ENCODE peak calls at places on chromosomes 5 and 9, in four cellular contexts. Z is HCT116, B is K562, K is GM12878. M is an unnamed sample.

GRCh38 chr9:78692871-78693270 is 395.9 kb downstream of the PSAT1 start:
- DNase-seq in B (no peak), Z (no peak), K (no peak), M (no peak)

GRCh38 chr9:33133186-33133585 is 34.0 kb downstream of the B4GALT1 start:
- DNase-seq in K (no peak), B (no peak), Z (no peak), M (no peak)

GRCh38 chr5:111928501-111928900 is 171.5 kb upstream of the NREP start:
- DNase-seq in Z (no peak), B (no peak), K (no peak), M (no peak)

GRCh38 chr5:142925795-142926194 is 155.6 kb downstream of the ARHGAP26 start:
- DNase-seq in B (no peak), Z (no peak), K (no peak), M (no peak)

GRCh38 chr5:41246376-41246775 is 33.0 kb upstream of the C6 start:
- DNase-seq in B (no peak), K (no peak), Z (peak; percentile 39), M (no peak)

GRCh38 chr5:179964015-179964414 is 56.3 kb upstream of the TBC1D9B start:
- DNase-seq in Z (no peak), K (no peak), B (no peak), M (no peak)

GRCh38 chr5:54867310-54867944 is 118.0 kb downstream of the ESM1 start:
- DNase-seq in B (peak; percentile 43), Z (peak; percentile 38), K (no peak), M (peak; percentile 22)

GRCh38 chr9:110111868-110112267 is 96.1 kb downstream of the C9orf152 start:
- DNase-seq in B (no peak), Z (no peak), K (no peak), M (no peak)

GRCh38 chr5:39980056-39980455 is 555.3 kb upstream of the DAB2 start:
- DNase-seq in K (no peak), B (no peak), Z (no peak), M (no peak)

GRCh38 chr5:52668544-52669185 is 119.1 kb upstream of the ITGA1 start:
- DNase-seq in B (no peak), Z (no peak), K (no peak), M (no peak)

GRCh38 chr5:135100011-135100410 is 66.0 kb upstream of the PITX1 start:
- DNase-seq in B (no peak), K (no peak), Z (no peak), M (no peak)

GRCh38 chr5:158895573-158895972 is 204.1 kb downstream of the EBF1 start:
- DNase-seq in K (no peak), B (no peak), Z (no peak), M (no peak)

GRCh38 chr9:132260846-132261245 is 93.9 kb downstream of the SETX start:
- DNase-seq in Z (no peak), B (no peak), K (no peak), M (no peak)

GRCh38 chr5:1666812-1667588 is 132.6 kb downstream of the MRPL36 start:
- DNase-seq in K (no peak), Z (no peak), B (peak; percentile 92), M (no peak)

GRCh38 chr5:52069997-52070396 is 686.7 kb downstream of the ISL1 start:
- DNase-seq in B (no peak), Z (no peak), K (no peak), M (no peak)

GRCh38 chr5:72388652-72389051 is 68.5 kb downstream of the PTCD2 start:
- DNase-seq in K (no peak), B (no peak), Z (no peak), M (no peak)

GRCh38 chr9:113187935-113188595 is 33.0 kb downstream of the FKBP15 start:
- DNase-seq in Z (peak; percentile 6), B (no peak), K (no peak), M (peak; percentile 4)

GRCh38 chr9:89850633-89851325 is 246.0 kb downstream of the GADD45G start:
- DNase-seq in B (no peak), K (no peak), Z (no peak), M (no peak)

GRCh38 chr9:116066221-116066620 is 87.4 kb upstream of the PAPPA start:
- DNase-seq in K (no peak), B (no peak), Z (no peak), M (no peak)

GRCh38 chr5:28483327-28484025 is 1445.1 kb upstream of the CDH9 start:
- DNase-seq in Z (no peak), B (no peak), K (no peak), M (no peak)

GRCh38 chr5:179241764-179242370 is 103.4 kb downstream of the ADAMTS2 start:
- DNase-seq in K (no peak), B (no peak), Z (no peak), M (no peak)

GRCh38 chr9:12696931-12697622 is 3.9 kb downstream of the TYRP1 start:
- DNase-seq in K (no peak), Z (no peak), B (no peak), M (no peak)

GRCh38 chr9:2780846-2781245 is 63.0 kb downstream of the PUM3 start:
- DNase-seq in Z (no peak), B (no peak), K (no peak), M (no peak)

GRCh38 chr5:53091304-53091703 is 18.3 kb downstream of the MOCS2 start:
- DNase-seq in K (no peak), Z (no peak), B (no peak), M (no peak)

GRCh38 chr9:77811832-77812231 is 163.7 kb upstream of the GNA14 start:
- DNase-seq in Z (no peak), B (no peak), K (no peak), M (no peak)

GRCh38 chr9:16337322-16338029 is 533.0 kb downstream of the BNC2 start:
- DNase-seq in K (no peak), B (no peak), Z (peak; percentile 66), M (no peak)

GRCh38 chr9:101486693-101487442 is 46.8 kb upstream of the RNF20 start:
- DNase-seq in B (peak; percentile 23), K (no peak), Z (peak; percentile 51), M (no peak)

GRCh38 chr9:136550439-136551085 is 4.7 kb upstream of the NOTCH1 start:
- DNase-seq in Z (no peak), B (no peak), K (no peak), M (no peak)

GRCh38 chr9:63817622-63818518 is 1467.1 kb downstream of the FOXD4L5 start:
- DNase-seq in K (peak; percentile 75), B (peak; percentile 11), Z (no peak), M (peak; percentile 10)

GRCh38 chr9:107712390-107712789 is 222.8 kb upstream of the KLF4 start:
- DNase-seq in K (no peak), Z (peak; percentile 77), B (peak; percentile 12), M (no peak)

GRCh38 chr9:133557581-133557980 is 23.1 kb downstream of the ADAMTSL2 start:
- DNase-seq in B (no peak), Z (no peak), K (no peak), M (no peak)

GRCh38 chr5:82314964-82315728 is 37.0 kb upstream of the RPS23 start:
- DNase-seq in K (no peak), B (no peak), Z (no peak), M (no peak)
- TF ChIP-seq MAX in K (no peak), B (no peak), Z (no peak), M (no peak)

GRCh38 chr5:132251220-132251725 is 6.2 kb upstream of the PDLIM4 start:
- DNase-seq in B (no peak), Z (no peak), K (no peak), M (no peak)
- TF ChIP-seq ZNF274 in B (no peak), Z (no peak), K (no peak), M (no peak)

GRCh38 chr5:122292357-122292756 is 19.7 kb upstream of the SNCAIP start:
- DNase-seq in B (no peak), Z (no peak), K (no peak), M (no peak)

GRCh38 chr5:122286547-122286946 is 25.5 kb upstream of the SNCAIP start:
- DNase-seq in B (no peak), Z (no peak), K (no peak), M (no peak)

GRCh38 chr5:122291000-122291592 is 20.9 kb upstream of the SNCAIP start:
- DNase-seq in Z (no peak), K (no peak), B (no peak), M (no peak)

GRCh38 chr5:122283592-122283991 is 28.4 kb upstream of the SNCAIP start:
- DNase-seq in Z (no peak), B (no peak), K (no peak), M (no peak)

DNA sequence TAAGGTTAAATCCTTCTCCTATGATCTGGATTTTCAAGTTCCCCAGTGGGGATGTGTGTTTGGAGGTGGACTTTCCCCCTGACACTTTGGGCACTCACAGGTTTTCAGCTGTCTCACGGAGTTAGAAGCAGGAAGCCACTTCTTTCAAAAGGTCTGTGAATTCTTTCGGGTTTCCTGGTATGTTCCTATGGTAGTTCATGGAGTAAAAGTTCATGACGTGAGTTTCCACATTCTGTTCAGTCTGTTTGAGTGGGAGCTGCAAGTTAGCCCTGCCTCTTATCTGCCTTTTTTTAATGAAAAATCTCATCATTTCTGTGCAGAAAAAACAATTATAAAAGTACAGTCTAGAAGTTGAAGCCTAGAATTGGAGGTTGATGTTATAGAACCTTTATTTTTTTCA is 24.9 kb upstream of the SNCAIP start:
- DNase-seq in Z (no peak), B (no peak), K (no peak), M (no peak)
- TF ChIP-seq REST in Z (no peak), B (no peak), K (no peak), M (no peak)

DNA sequence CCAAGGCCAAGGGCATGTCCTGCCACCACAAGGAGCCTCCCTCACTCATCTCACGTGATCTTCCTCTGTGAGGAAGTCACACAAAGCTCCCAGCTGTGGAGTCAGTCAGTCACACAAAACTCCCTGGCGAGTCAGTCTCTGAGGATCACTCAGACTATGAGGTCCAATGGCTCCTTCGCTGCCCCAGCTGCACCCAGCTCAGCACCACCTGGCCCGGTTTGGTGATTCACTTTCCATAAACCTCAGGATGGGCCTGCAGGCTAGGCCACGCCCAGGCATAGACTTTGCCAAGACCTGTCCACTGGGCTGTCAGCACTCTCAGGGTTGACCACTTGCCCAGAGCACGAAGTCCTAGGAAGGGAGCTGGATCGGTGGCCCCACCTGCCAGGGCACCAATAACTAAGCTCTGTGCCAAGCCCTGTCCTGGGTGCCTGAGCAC is 233.8 kb downstream of the HSPA4 start:
- DNase-seq in Z (no peak), B (no peak), K (no peak), M (no peak)
- TF ChIP-seq MAX in Z (peak; percentile 47), B (no peak), K (no peak), M (no peak)